ENCODE peak calls at places on chromosomes 4 and X, in five cellular contexts. One of them, this sample, is unnamed.

GRCh38 chrX:148501121-148502066 is 977 bp downstream of the AFF2 start:
- DNase-seq in brain microvascular endothelial cell: no peak
- DNase-seq in thoracic aorta: no peak
- DNase-seq in A549: no peak
- DNase-seq in coronary artery: no peak
- DNase-seq in this sample: no peak

GRCh38 chrX:41923925-41924693 is 755 bp upstream of the CASK start:
- DNase-seq in brain microvascular endothelial cell: peak
- DNase-seq in thoracic aorta: no peak
- DNase-seq in A549: peak
- DNase-seq in coronary artery: no peak
- DNase-seq in this sample: peak

GRCh38 chr4:118284169-118284568 is 68.6 kb downstream of the PRSS12 start:
- DNase-seq in brain microvascular endothelial cell: no peak
- DNase-seq in thoracic aorta: no peak
- DNase-seq in A549: no peak
- DNase-seq in coronary artery: no peak
- DNase-seq in this sample: no peak

GRCh38 chrX:69280956-69281355 is 115.7 kb upstream of the PJA1 start:
- DNase-seq in brain microvascular endothelial cell: no peak
- DNase-seq in thoracic aorta: no peak
- DNase-seq in A549: no peak
- DNase-seq in coronary artery: no peak
- DNase-seq in this sample: no peak

GRCh38 chr4:94924566-94924965 is 166.8 kb downstream of the BMPR1B start:
- DNase-seq in brain microvascular endothelial cell: no peak
- DNase-seq in thoracic aorta: no peak
- DNase-seq in A549: no peak
- DNase-seq in coronary artery: no peak
- DNase-seq in this sample: no peak

GRCh38 chrX:75781618-75782017 is 3.4 kb downstream of the MAGEE2 start:
- DNase-seq in brain microvascular endothelial cell: no peak
- DNase-seq in thoracic aorta: no peak
- DNase-seq in A549: no peak
- DNase-seq in coronary artery: peak
- DNase-seq in this sample: no peak

GRCh38 chrX:71540801-71541545 is 8.1 kb downstream of the OGT start:
- DNase-seq in brain microvascular endothelial cell: no peak
- DNase-seq in thoracic aorta: no peak
- DNase-seq in A549: no peak
- DNase-seq in coronary artery: no peak
- DNase-seq in this sample: no peak

GRCh38 chr4:11223261-11223660 is 205.4 kb downstream of the HS3ST1 start:
- DNase-seq in brain microvascular endothelial cell: no peak
- DNase-seq in thoracic aorta: no peak
- DNase-seq in A549: no peak
- DNase-seq in coronary artery: no peak
- DNase-seq in this sample: no peak

GRCh38 chr4:7416745-7417432 is 17.8 kb downstream of the PSAPL1 start:
- DNase-seq in brain microvascular endothelial cell: no peak
- DNase-seq in thoracic aorta: no peak
- DNase-seq in A549: no peak
- DNase-seq in coronary artery: peak
- DNase-seq in this sample: no peak

GRCh38 chr4:79134767-79135166 is 191.1 kb downstream of the NAA11 start:
- DNase-seq in brain microvascular endothelial cell: no peak
- DNase-seq in thoracic aorta: no peak
- DNase-seq in A549: no peak
- DNase-seq in coronary artery: no peak
- DNase-seq in this sample: no peak

GRCh38 chrX:853304-853703 is 222.7 kb downstream of the SHOX start:
- DNase-seq in brain microvascular endothelial cell: no peak
- DNase-seq in thoracic aorta: no peak
- DNase-seq in A549: no peak
- DNase-seq in coronary artery: no peak
- DNase-seq in this sample: no peak

GRCh38 chrX:856901-857300 is 226.3 kb downstream of the SHOX start:
- DNase-seq in brain microvascular endothelial cell: peak
- DNase-seq in thoracic aorta: no peak
- DNase-seq in A549: no peak
- DNase-seq in coronary artery: no peak
- DNase-seq in this sample: no peak

GRCh38 chrX:859329-859728 is 228.7 kb downstream of the SHOX start:
- DNase-seq in brain microvascular endothelial cell: no peak
- DNase-seq in thoracic aorta: no peak
- DNase-seq in A549: no peak
- DNase-seq in coronary artery: no peak
- DNase-seq in this sample: no peak

GRCh38 chrX:861335-861890 is 230.8 kb downstream of the SHOX start:
- DNase-seq in brain microvascular endothelial cell: peak
- DNase-seq in thoracic aorta: no peak
- DNase-seq in A549: no peak
- DNase-seq in coronary artery: no peak
- DNase-seq in this sample: no peak

GRCh38 chrX:858542-859078 is 228.0 kb downstream of the SHOX start:
- DNase-seq in brain microvascular endothelial cell: no peak
- DNase-seq in thoracic aorta: no peak
- DNase-seq in A549: no peak
- DNase-seq in coronary artery: no peak
- DNase-seq in this sample: no peak
- TF ChIP-seq CTCF in brain microvascular endothelial cell: no peak
- TF ChIP-seq CTCF in thoracic aorta: no peak
- TF ChIP-seq CTCF in A549: no peak
- TF ChIP-seq CTCF in coronary artery: no peak
- TF ChIP-seq CTCF in this sample: no peak

GRCh38 chrX:47196098-47196497 is 2.5 kb downstream of the UBA1 start:
- DNase-seq in brain microvascular endothelial cell: no peak
- DNase-seq in thoracic aorta: no peak
- DNase-seq in A549: no peak
- DNase-seq in coronary artery: no peak
- DNase-seq in this sample: no peak
- H3K4me3 ChIP-seq in brain microvascular endothelial cell: peak
- H3K4me3 ChIP-seq in thoracic aorta: peak
- H3K4me3 ChIP-seq in A549: no peak
- H3K4me3 ChIP-seq in coronary artery: peak
- H3K4me3 ChIP-seq in this sample: peak

DNA sequence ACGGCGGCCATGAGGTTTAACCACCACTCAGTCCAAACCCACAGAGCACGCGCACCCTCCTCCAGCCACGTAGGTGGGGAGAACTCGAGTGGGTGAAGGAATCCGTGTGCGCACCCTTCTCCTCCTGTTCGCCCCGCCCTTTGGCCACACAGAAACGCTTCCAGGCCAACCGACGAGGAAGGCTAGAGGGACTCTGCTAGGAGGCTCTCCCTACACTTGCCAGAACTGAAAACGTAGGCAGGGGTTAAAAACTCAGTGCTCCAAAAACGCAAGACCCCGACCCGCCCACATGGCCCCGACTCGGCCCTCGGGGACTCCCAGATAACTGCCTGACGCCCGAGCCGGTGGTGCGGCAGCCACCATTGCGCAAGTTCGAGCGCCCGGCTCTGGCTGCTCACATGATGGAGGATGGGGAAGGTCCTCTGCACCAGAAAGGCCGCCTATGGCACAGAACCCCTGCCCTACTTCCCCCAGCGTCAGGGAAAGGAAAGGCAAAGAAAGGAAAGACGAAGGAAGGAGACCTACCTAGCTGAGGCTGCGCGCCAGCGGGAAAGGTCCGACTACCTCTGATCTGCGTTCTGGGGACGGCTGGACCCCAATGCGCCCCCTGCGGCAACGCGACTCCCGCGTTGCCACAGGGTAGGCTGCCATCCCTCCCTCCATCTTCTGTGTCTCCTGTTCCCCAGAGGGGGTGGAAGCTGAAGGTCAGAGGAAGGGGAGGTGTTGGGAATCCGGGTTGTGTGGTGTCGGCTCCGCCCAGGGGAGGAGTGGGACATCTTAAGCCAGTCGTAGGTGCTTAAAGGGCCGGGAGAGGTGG is 201.9 kb upstream of the AGTR2 start:
- DNase-seq in brain microvascular endothelial cell: no peak
- DNase-seq in thoracic aorta: no peak
- DNase-seq in A549: peak
- DNase-seq in coronary artery: no peak
- DNase-seq in this sample: peak
- TF ChIP-seq CTCF in brain microvascular endothelial cell: peak
- TF ChIP-seq CTCF in thoracic aorta: no peak
- TF ChIP-seq CTCF in A549: peak
- TF ChIP-seq CTCF in coronary artery: no peak
- TF ChIP-seq CTCF in this sample: no peak

GRCh38 chr4:87078987-87079469 is 141.4 kb downstream of the KLHL8 start:
- DNase-seq in brain microvascular endothelial cell: peak
- DNase-seq in thoracic aorta: peak
- DNase-seq in A549: no peak
- DNase-seq in coronary artery: no peak
- DNase-seq in this sample: peak
- H3K4me3 ChIP-seq in brain microvascular endothelial cell: no peak
- H3K4me3 ChIP-seq in thoracic aorta: peak
- H3K4me3 ChIP-seq in A549: no peak
- H3K4me3 ChIP-seq in coronary artery: peak
- H3K4me3 ChIP-seq in this sample: peak

GRCh38 chr4:171181090-171181489 is 632.1 kb upstream of the GALNTL6 start:
- DNase-seq in brain microvascular endothelial cell: no peak
- DNase-seq in thoracic aorta: no peak
- DNase-seq in A549: no peak
- DNase-seq in coronary artery: no peak
- DNase-seq in this sample: no peak

DNA sequence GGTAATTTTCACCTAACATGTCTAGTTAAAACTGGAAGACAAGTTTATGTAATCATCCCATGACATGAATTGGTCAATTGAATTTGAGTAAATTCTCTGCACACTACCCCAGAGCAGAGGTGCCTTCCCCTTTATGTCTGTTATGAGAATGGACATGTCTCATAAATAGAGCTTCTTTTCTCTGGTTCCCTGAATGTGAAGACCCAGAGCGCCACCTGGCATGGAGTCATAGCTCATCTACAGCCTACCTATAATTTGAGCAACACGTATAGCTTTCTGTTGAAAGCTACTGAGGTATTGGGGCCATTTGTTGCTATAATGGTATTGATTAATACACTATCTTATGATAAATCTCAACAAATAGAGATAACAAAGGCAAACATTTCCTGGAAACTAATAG is 626.5 kb upstream of the GALNTL6 start:
- DNase-seq in brain microvascular endothelial cell: no peak
- DNase-seq in thoracic aorta: no peak
- DNase-seq in A549: no peak
- DNase-seq in coronary artery: no peak
- DNase-seq in this sample: no peak
- TF ChIP-seq CTCF in brain microvascular endothelial cell: no peak
- TF ChIP-seq CTCF in thoracic aorta: no peak
- TF ChIP-seq CTCF in A549: no peak
- TF ChIP-seq CTCF in coronary artery: no peak
- TF ChIP-seq CTCF in this sample: no peak

GRCh38 chrX:19659929-19660328 is 144.6 kb upstream of the MAP3K15 start:
- DNase-seq in brain microvascular endothelial cell: no peak
- DNase-seq in thoracic aorta: no peak
- DNase-seq in A549: peak
- DNase-seq in coronary artery: no peak
- DNase-seq in this sample: peak
- H3K4me3 ChIP-seq in brain microvascular endothelial cell: no peak
- H3K4me3 ChIP-seq in thoracic aorta: no peak
- H3K4me3 ChIP-seq in A549: no peak
- H3K4me3 ChIP-seq in coronary artery: no peak
- H3K4me3 ChIP-seq in this sample: no peak

GRCh38 chr4:75429208-75429607 is 85.0 kb downstream of the RCHY1 start:
- DNase-seq in brain microvascular endothelial cell: no peak
- DNase-seq in thoracic aorta: no peak
- DNase-seq in A549: no peak
- DNase-seq in coronary artery: no peak
- DNase-seq in this sample: no peak

GRCh38 chr4:75434105-75434504 is 80.1 kb downstream of the RCHY1 start:
- DNase-seq in brain microvascular endothelial cell: no peak
- DNase-seq in thoracic aorta: no peak
- DNase-seq in A549: no peak
- DNase-seq in coronary artery: no peak
- DNase-seq in this sample: no peak

DNA sequence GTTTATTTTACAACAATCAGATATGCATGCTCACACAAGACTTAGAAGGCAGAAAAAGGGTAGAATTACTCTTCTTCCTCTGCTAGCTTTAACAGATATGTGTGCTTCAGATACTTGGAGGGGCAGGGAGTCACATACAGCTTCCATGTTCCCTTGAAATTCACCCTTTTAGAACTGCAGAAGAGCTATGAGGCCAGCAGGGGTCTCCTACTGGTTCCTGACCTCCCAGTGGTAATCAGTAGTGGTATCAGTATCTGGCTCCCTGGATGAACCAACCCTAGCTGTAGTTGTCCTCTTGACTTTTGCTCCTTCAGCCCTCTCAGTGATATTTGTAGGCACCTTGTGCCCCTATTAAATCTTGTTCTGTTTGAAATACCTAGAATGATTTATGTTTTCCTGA is 81.5 kb downstream of the RCHY1 start:
- DNase-seq in brain microvascular endothelial cell: peak
- DNase-seq in thoracic aorta: no peak
- DNase-seq in A549: peak
- DNase-seq in coronary artery: no peak
- DNase-seq in this sample: peak
- TF ChIP-seq CTCF in brain microvascular endothelial cell: peak
- TF ChIP-seq CTCF in thoracic aorta: no peak
- TF ChIP-seq CTCF in A549: no peak
- TF ChIP-seq CTCF in coronary artery: no peak
- TF ChIP-seq CTCF in this sample: peak

DNA sequence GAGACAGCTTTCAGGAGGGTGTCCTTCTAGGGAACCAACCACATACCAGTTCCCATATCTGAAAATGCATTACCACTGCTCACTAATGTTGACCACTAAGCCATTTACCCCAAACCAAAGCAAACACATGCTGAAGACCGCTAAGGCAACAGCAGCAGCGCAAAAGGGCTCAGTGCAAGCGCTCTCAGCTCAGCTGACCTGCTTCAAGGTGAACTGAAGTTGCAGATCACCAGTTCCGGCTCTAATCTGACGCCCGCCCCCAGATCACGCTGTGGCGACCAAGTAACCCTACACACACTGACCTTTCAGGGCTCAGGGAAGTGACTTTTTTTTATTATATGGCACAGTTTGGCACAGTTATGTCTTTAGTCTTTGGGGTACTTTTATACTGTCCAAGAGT is 5.8 kb downstream of the MECP2 start:
- DNase-seq in brain microvascular endothelial cell: no peak
- DNase-seq in thoracic aorta: no peak
- DNase-seq in A549: no peak
- DNase-seq in coronary artery: no peak
- DNase-seq in this sample: no peak
- H3K4me3 ChIP-seq in brain microvascular endothelial cell: no peak
- H3K4me3 ChIP-seq in thoracic aorta: no peak
- H3K4me3 ChIP-seq in A549: no peak
- H3K4me3 ChIP-seq in coronary artery: no peak
- H3K4me3 ChIP-seq in this sample: no peak

This sample was measured in fibroblast of pulmonary artery.